ENCODE peak calls at places on chromosomes 13 and 19, in seven cellular contexts. O, B, G, I, K, P and T are unnamed samples. For H3K4me1 and H3K9me3, the result is how much of the 10 kb centered on the place peaks cover.

GRCh38 chr13:104757712-104758111 is 1691.5 kb upstream of the SLC10A2 start:
- DNase-seq in O (no peak), B (no peak), G (no peak), I (no peak), K (no peak), P (no peak), T (no peak)

GRCh38 chr19:32203161-32203560 is 142.2 kb upstream of the ZNF507 start:
- DNase-seq in O (no peak), B (no peak), G (no peak), I (no peak), K (no peak), P (no peak), T (no peak)

GRCh38 chr19:19105365-19106060 is 32.8 kb downstream of the TMEM161A start:
- DNase-seq in O (peak), B (peak), G (peak), I (peak), K (peak), P (peak), T (no peak)

GRCh38 chr19:44696939-44697669 is 1.8 kb upstream of the CEACAM16 start:
- DNase-seq in O (no peak), B (no peak), G (no peak), I (no peak), K (no peak), P (no peak), T (no peak)

GRCh38 chr13:49421391-49421790 is 22.5 kb downstream of the CAB39L start:
- DNase-seq in O (no peak), B (peak), G (peak), I (no peak), K (peak), P (peak), T (no peak)

GRCh38 chr13:79468402-79468801 is 12.6 kb upstream of the NDFIP2 start:
- DNase-seq in O (no peak), B (no peak), G (no peak), I (no peak), K (no peak), P (no peak), T (no peak)

GRCh38 chr13:72677431-72677830 is 50.0 kb downstream of the MZT1 start:
- DNase-seq in O (no peak), B (no peak), G (no peak), I (peak), K (no peak), P (no peak), T (no peak)

GRCh38 chr13:49164712-49165111 is 55.4 kb upstream of the MLNR start:
- DNase-seq in O (no peak), B (no peak), G (no peak), I (no peak), K (no peak), P (no peak), T (no peak)

GRCh38 chr13:51912091-51912490 is 50.3 kb downstream of the CCDC70 start:
- DNase-seq in O (no peak), B (no peak), G (no peak), I (no peak), K (no peak), P (no peak), T (no peak)

GRCh38 chr13:102707465-102707864 is 12.6 kb upstream of the METTL21C start:
- DNase-seq in O (peak), B (no peak), G (no peak), I (peak), K (no peak), P (no peak), T (no peak)

GRCh38 chr13:24131749-24132148 is 28.8 kb upstream of the SPATA13 start:
- DNase-seq in O (no peak), B (no peak), G (no peak), I (no peak), K (no peak), P (no peak), T (no peak)

GRCh38 chr19:41997121-41997850 is 3.3 kb upstream of the ATP1A3 start:
- DNase-seq in O (peak), B (no peak), G (no peak), I (peak), K (no peak), P (peak), T (no peak)

GRCh38 chr13:49927755-49928154 is 8.4 kb downstream of the SPRYD7 start:
- DNase-seq in O (no peak), B (no peak), G (no peak), I (no peak), K (no peak), P (no peak), T (no peak)

GRCh38 chr13:99990045-99990977 is 8.7 kb downstream of the ZIC2 start:
- DNase-seq in O (no peak), B (no peak), G (no peak), I (peak), K (no peak), P (no peak), T (no peak)

GRCh38 chr13:112713517-112714253 is 23.8 kb downstream of the ATP11A start:
- DNase-seq in O (no peak), B (no peak), G (no peak), I (peak), K (no peak), P (peak), T (no peak)

GRCh38 chr13:94214979-94215378 is 264.5 kb downstream of the DCT start:
- DNase-seq in O (no peak), B (no peak), G (no peak), I (no peak), K (no peak), P (no peak), T (no peak)

GRCh38 chr13:94217370-94217769 is 262.1 kb downstream of the DCT start:
- DNase-seq in O (no peak), B (no peak), G (no peak), I (no peak), K (no peak), P (no peak), T (no peak)

GRCh38 chr13:94218537-94218936 is 260.9 kb downstream of the DCT start:
- DNase-seq in O (no peak), B (no peak), G (no peak), I (no peak), K (no peak), P (no peak), T (no peak)
- TF ChIP-seq REST in O (no peak), B (no peak), G (no peak), I (no peak), K (no peak), P (no peak), T (no peak)

GRCh38 chr19:51724543-51724942 is 752 bp upstream of the HAS1 start:
- DNase-seq in O (no peak), B (no peak), G (no peak), I (no peak), K (no peak), P (no peak), T (no peak)
- H3K4me1 ChIP-seq in O (under half), B (under half), G (under half), I (under half), K (under half), P (under half), T (under half)

DNA sequence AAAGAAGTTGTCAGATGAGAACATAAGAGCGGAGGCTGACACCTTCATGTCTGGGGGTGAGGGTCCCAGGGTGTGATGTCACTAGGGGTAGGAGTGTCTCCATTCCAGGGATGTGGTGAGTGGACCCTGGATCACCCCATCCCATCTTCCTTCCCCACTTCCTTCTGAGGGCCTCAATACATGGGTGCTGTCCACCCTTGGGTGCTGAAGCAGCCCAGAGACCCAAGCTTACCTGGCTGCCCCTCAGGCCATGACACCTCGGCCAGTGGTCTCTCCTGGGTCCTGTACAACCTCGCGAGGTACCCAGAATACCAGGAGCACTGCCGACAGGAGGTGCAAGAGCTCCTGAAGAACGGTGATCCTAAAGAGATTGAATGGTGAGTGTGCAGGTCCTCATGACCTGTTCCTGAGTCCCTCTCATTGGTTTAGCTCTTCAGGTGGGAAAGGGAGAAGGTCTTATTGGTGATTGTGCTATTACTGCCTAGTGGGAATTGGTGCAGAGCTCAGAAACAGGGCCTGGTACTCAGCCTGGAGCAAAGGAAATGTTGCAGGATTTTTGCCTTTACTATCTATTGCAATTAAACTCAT is 37.7 kb upstream of the CYP4F8 start:
- DNase-seq in O (no peak), B (no peak), G (no peak), I (no peak), K (no peak), P (no peak), T (no peak)
- H3K9me3 ChIP-seq in O (under half), B (under half), G (under half), I (under half), K (under half), P (under half), T (under half)

DNA sequence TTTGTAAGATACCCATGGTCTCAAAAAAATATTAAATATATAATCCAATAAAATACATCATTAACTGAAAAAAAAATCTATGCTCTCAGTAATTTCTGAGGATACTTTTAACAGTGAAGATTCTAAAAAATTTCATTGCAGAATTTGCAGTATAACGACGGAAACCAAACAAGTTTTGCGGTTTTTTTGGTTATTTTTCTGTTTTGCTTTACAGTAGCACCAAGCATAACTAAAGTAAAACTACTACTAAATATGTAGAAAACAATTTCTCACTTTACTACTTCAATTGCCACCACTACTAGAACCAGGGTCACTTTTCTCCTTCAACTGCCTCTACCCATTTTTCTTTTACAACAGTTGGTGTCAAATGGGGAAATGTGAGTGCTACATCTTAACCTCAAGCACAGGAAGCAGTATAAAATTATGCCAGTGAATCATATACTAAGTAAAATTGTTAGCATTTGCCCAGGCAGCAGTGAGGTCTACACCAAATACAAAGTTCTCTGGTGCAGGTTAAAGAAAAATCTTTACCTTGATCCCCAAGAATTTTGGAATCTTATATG is 24.1 kb downstream of the MICU2 start:
- DNase-seq in O (no peak), B (no peak), G (peak), I (no peak), K (no peak), P (no peak), T (no peak)
- TF ChIP-seq REST in O (no peak), B (no peak), G (no peak), I (no peak), K (no peak), P (no peak), T (no peak)